ENCODE peak calls at places on chromosomes 5 and 9, in four cellular contexts. R, N, K and I are unnamed samples.

GRCh38 chr5:175573493-175574269 is 84.2 kb upstream of the HRH2 start:
- DNase-seq in R (no peak), N (no peak), K (no peak), I (no peak)

GRCh38 chr5:111703662-111704061 is 53.3 kb downstream of the NREP start:
- DNase-seq in R (no peak), N (peak), K (no peak), I (no peak)

GRCh38 chr5:36685631-36686147 is 79.3 kb downstream of the SLC1A3 start:
- DNase-seq in R (no peak), N (no peak), K (no peak), I (no peak)

GRCh38 chr5:53819482-53819881 is 259.0 kb downstream of the NDUFS4 start:
- DNase-seq in R (no peak), N (no peak), K (no peak), I (peak)

GRCh38 chr9:125758986-125759811 is 12.0 kb downstream of the PBX3 start:
- DNase-seq in R (peak), N (peak), K (no peak), I (peak)

GRCh38 chr9:137129089-137129455 is 9.9 kb upstream of the GRIN1 start:
- DNase-seq in R (no peak), N (no peak), K (no peak), I (peak)

GRCh38 chr9:128124451-128124850 is 3.1 kb downstream of the PTGES2 start:
- DNase-seq in R (no peak), N (no peak), K (no peak), I (no peak)

GRCh38 chr5:175654807-175655206 is 3.1 kb upstream of the HRH2 start:
- DNase-seq in R (no peak), N (no peak), K (no peak), I (no peak)

GRCh38 chr5:172144931-172145869 is 42.8 kb downstream of the STK10 start:
- DNase-seq in R (no peak), N (no peak), K (no peak), I (no peak)

GRCh38 chr5:177362102-177362868 is 4.6 kb downstream of the RGS14 start:
- DNase-seq in R (no peak), N (no peak), K (no peak), I (no peak)

GRCh38 chr9:125558453-125559084 is 148.4 kb downstream of the MAPKAP1 start:
- DNase-seq in R (peak), N (peak), K (peak), I (peak)

GRCh38 chr5:34598177-34598794 is 57.8 kb upstream of the RAI14 start:
- DNase-seq in R (no peak), N (no peak), K (peak), I (no peak)

GRCh38 chr5:44536650-44537260 is 147.5 kb upstream of the FGF10 start:
- DNase-seq in R (no peak), N (peak), K (peak), I (peak)

GRCh38 chr5:164650427-164650826 is 1145.0 kb downstream of the MAT2B start:
- DNase-seq in R (no peak), N (no peak), K (no peak), I (no peak)

GRCh38 chr5:150070277-150070638 is 16.1 kb downstream of the CSF1R start:
- DNase-seq in R (no peak), N (no peak), K (no peak), I (no peak)

GRCh38 chr5:112002368-112002767 is 245.4 kb upstream of the NREP start:
- DNase-seq in R (no peak), N (no peak), K (no peak), I (no peak)

GRCh38 chr5:94045839-94046782 is 304.7 kb upstream of the POU5F2 start:
- DNase-seq in R (no peak), N (no peak), K (no peak), I (no peak)

GRCh38 chr5:132365213-132365612 is 4.3 kb upstream of the SLC22A5 start:
- DNase-seq in R (no peak), N (no peak), K (no peak), I (no peak)

GRCh38 chr9:81145331-81145963 is 543.9 kb downstream of the TLE1 start:
- DNase-seq in R (no peak), N (no peak), K (no peak), I (no peak)

GRCh38 chr5:78286288-78286687 is 8.2 kb downstream of the AP3B1 start:
- DNase-seq in R (no peak), N (no peak), K (no peak), I (no peak)

GRCh38 chr5:62576570-62577172 is 1.9 kb upstream of the LRRC70 start:
- DNase-seq in R (no peak), N (no peak), K (no peak), I (no peak)

GRCh38 chr5:139126711-139127111 is 71.5 kb downstream of the SIL1 start:
- DNase-seq in R (peak), N (no peak), K (no peak), I (peak)

GRCh38 chr5:158466196-158466595 is 607.3 kb upstream of the CLINT1 start:
- DNase-seq in R (no peak), N (no peak), K (no peak), I (no peak)

GRCh38 chr5:109053995-109054417 is 306.3 kb downstream of the FER start:
- DNase-seq in R (no peak), N (no peak), K (no peak), I (no peak)

GRCh38 chr9:127522727-127523126 is 71.4 kb downstream of the LRSAM1 start:
- DNase-seq in R (no peak), N (no peak), K (no peak), I (no peak)

GRCh38 chr9:97046228-97046627 is 7.3 kb upstream of the CTSV start:
- DNase-seq in R (no peak), N (no peak), K (no peak), I (peak)

GRCh38 chr9:136643596-136644342 is 18.9 kb upstream of the EGFL7 start:
- DNase-seq in R (peak), N (no peak), K (no peak), I (no peak)

GRCh38 chr5:159576902-159577301 is 246.6 kb upstream of the IL12B start:
- DNase-seq in R (no peak), N (no peak), K (no peak), I (no peak)

GRCh38 chr5:107570805-107571531 is 99.8 kb downstream of the EFNA5 start:
- DNase-seq in R (no peak), N (peak), K (no peak), I (no peak)
- TF ChIP-seq CTCF in R (no peak), N (peak), K (no peak), I (no peak)

GRCh38 chr5:113005454-113005853 is 28.9 kb downstream of the DCP2 start:
- DNase-seq in R (no peak), N (no peak), K (peak), I (no peak)
- TF ChIP-seq CTCF in R (no peak), N (no peak), K (no peak), I (no peak)

DNA sequence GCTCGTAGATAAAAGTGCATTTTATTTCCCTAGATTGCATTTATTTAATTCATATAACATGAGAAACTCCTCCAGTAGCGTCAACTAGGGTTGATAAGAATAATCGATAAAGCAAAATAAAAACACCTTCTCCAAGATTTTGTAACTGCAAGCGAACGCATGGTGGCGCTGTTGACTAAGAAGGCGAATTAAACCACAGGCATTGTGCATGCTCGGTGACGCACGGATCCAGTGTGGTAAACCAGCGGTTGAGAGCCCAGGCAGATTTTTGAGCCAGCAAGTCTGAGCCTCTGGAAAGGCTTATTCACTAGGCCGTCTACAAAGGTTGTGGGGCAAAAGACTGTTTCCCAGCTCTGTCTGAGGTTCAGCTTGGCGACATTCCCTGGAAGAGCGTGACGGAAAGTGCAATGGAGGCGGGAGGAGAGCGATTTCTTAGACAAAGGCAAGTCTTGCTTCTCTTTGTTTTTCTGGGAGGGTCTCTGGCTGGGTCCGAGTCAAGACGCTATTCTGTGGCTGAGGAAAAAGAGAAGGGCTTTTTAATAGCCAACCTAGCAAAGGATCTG is at the start of gene PCDHB3:
- DNase-seq in R (peak), N (peak), K (peak), I (peak)
- TF ChIP-seq CTCF in R (peak), N (peak), K (peak), I (peak)

DNA sequence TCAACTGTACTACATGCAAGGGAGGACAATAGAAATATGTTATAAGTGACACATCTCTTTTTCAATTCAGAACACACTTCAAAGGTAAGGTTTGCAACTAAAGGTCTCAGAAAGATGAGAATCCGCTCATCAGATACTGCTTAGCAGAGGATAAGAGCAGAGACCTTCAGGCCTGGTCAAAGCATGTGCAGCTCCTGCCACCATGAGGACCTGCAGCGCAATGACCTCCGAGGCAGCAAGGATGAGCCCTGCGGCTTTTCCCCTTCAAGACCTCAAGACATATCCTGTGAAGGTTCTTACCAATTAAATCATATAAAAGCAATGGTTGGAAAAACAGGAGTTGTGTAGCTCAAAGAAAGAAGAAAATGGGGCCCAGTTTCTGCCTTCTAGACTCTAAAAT is 135.8 kb downstream of the TRIM36 start:
- DNase-seq in R (no peak), N (no peak), K (no peak), I (peak)
- TF ChIP-seq CTCF in R (no peak), N (peak), K (peak), I (no peak)

DNA sequence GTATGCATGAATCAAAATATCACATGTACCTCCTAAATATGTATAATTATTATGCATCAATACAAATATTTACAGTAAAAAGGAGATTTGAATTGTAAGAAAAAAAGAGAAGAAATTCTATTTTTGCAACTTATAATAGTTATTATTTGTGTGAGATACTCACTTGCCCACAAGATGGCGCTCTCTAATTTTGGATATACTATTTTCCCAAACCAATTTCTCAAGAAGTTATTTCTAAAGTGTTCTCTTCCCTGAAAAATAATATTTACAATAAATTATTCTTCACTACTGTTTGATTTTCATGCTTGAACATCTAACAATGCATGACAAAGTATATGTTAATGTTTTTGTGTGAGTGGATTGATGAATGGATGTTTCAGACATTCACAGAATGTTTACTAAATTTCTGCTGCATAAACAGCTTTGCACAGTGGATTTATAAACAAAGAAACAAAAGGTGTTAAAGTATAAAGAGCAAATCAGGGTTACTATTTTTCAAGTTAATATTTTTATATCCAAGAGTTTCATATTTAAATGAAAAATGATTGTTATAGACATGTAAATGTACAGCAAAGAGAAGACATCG is 503.4 kb downstream of the PDE4D start:
- DNase-seq in R (peak), N (peak), K (no peak), I (peak)
- TF ChIP-seq CTCF in R (peak), N (peak), K (peak), I (no peak)

GRCh38 chr9:116116411-116116810 is 37.2 kb upstream of the PAPPA start:
- DNase-seq in R (no peak), N (no peak), K (no peak), I (no peak)

GRCh38 chr9:116115731-116116353 is 37.7 kb upstream of the PAPPA start:
- DNase-seq in R (no peak), N (no peak), K (no peak), I (no peak)

DNA sequence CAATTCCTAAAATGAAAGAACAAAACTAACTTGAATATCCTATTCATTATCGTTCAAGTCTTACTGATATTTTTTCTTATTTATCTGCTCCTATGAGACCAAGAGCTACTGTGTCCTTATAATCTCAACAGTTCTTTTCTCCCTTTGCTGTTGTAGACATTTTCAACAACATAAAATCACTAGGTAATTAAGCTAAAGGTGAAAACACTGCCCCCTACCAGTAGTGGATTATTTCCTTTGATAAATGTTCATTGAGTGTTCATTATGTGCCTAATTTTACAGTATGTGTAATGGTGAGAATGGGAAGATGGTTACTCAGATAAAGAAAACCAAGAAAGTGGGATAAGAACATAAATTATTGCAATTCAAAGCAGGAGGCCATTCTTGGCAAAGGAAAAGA is 41.4 kb upstream of the PAPPA start:
- DNase-seq in R (no peak), N (peak), K (no peak), I (no peak)
- TF ChIP-seq CTCF in R (peak), N (peak), K (peak), I (no peak)

DNA sequence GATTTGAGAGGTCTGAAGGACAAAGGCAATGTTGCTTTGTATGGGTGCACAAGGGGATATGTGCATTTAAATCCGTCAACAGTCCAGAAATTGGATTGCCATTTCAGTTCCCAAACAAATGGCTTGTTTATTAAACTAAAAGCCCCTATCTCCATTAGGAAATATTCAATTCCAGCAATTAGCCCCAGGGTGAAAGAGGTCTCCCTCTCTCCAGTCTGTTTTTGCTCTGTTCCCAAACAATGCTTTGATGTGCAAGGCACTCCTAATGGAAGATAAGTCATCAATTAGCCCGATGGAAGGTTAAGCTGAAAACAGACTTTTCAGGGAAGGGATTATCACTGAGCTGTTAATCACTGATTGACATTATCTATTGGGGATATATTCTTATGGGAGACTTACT is 101.3 kb downstream of the C9orf152 start:
- DNase-seq in R (no peak), N (no peak), K (no peak), I (no peak)
- TF ChIP-seq CTCF in R (no peak), N (no peak), K (no peak), I (no peak)